ENCODE peak calls at places on chromosomes 7 and 10, in eight cellular contexts. S is PC-3, N is prostate gland, A is endothelial cell, C is pancreas, M is WTC11, Q is LoVo, I is NCI-H1436. B is an unnamed sample.

GRCh38 chr7:84009051-84009450 is 185.5 kb downstream of the SEMA3A start:
- DNase-seq in S (peak), N (no peak), A (no peak), C (no peak), M (no peak), Q (no peak), I (no peak), B (no peak)

GRCh38 chr10:126130291-126130710 is 233.9 kb downstream of the FANK1 start:
- DNase-seq in S (no peak), N (no peak), A (no peak), C (no peak), M (no peak), Q (no peak), I (no peak), B (no peak)

GRCh38 chr7:71193099-71193810 is 61.3 kb downstream of the GALNT17 start:
- DNase-seq in S (no peak), N (no peak), A (no peak), C (no peak), M (no peak), Q (no peak), I (no peak), B (no peak)

GRCh38 chr7:143130541-143130940 is 1.3 kb upstream of the PIP start:
- DNase-seq in S (no peak), N (no peak), A (no peak), C (no peak), M (no peak), Q (no peak), I (no peak), B (no peak)

GRCh38 chr7:57178768-57179139 is 46.5 kb upstream of the ZNF479 start:
- DNase-seq in S (no peak), N (no peak), A (no peak), C (no peak), M (no peak), Q (no peak), I (no peak), B (no peak)

GRCh38 chr10:89567566-89568245 is 32.3 kb upstream of the SLC16A12 start:
- DNase-seq in S (no peak), N (no peak), A (no peak), C (no peak), M (no peak), Q (no peak), I (no peak), B (no peak)

GRCh38 chr7:135712796-135713195 is 15.2 kb downstream of the SLC13A4 start:
- DNase-seq in S (no peak), N (no peak), A (no peak), C (no peak), M (no peak), Q (no peak), I (no peak), B (no peak)

GRCh38 chr10:73841526-73842285 is 30.3 kb upstream of the NDST2 start:
- DNase-seq in S (no peak), N (no peak), A (no peak), C (no peak), M (no peak), Q (no peak), I (no peak), B (no peak)

GRCh38 chr7:155907450-155908177 is 95.4 kb upstream of the SHH start:
- DNase-seq in S (no peak), N (no peak), A (no peak), C (no peak), M (no peak), Q (no peak), I (no peak), B (no peak)

GRCh38 chr10:119686465-119687191 is 35.4 kb downstream of the BAG3 start:
- DNase-seq in S (peak), N (peak), A (peak), C (peak), M (peak), Q (peak), I (peak), B (peak)

GRCh38 chr10:118871244-118871865 is 116.6 kb upstream of the CACUL1 start:
- DNase-seq in S (no peak), N (no peak), A (no peak), C (no peak), M (no peak), Q (peak), I (no peak), B (peak)

GRCh38 chr10:44362866-44363711 is 21.8 kb downstream of the CXCL12 start:
- DNase-seq in S (no peak), N (no peak), A (no peak), C (no peak), M (peak), Q (no peak), I (no peak), B (no peak)

GRCh38 chr7:148615085-148615750 is 24.7 kb downstream of the C7orf33 start:
- DNase-seq in S (no peak), N (no peak), A (no peak), C (no peak), M (no peak), Q (no peak), I (no peak), B (no peak)

GRCh38 chr10:42955493-42955889 is 121.4 kb upstream of the RET start:
- DNase-seq in S (no peak), N (no peak), A (peak), C (peak), M (peak), Q (no peak), I (no peak), B (no peak)

GRCh38 chr10:117694251-117694650 is 151.7 kb downstream of the EMX2 start:
- DNase-seq in S (no peak), N (no peak), A (no peak), C (no peak), M (no peak), Q (no peak), I (no peak), B (no peak)

GRCh38 chr10:35386594-35387174 is 50.4 kb downstream of the CCNY start:
- DNase-seq in S (peak), N (no peak), A (no peak), C (peak), M (no peak), Q (no peak), I (no peak), B (no peak)

GRCh38 chr10:92208736-92209135 is 82.1 kb downstream of the CPEB3 start:
- DNase-seq in S (peak), N (no peak), A (no peak), C (no peak), M (no peak), Q (no peak), I (no peak), B (no peak)

GRCh38 chr7:6323936-6324701 is 51.7 kb upstream of the CYTH3 start:
- DNase-seq in S (no peak), N (no peak), A (no peak), C (no peak), M (no peak), Q (no peak), I (no peak), B (no peak)